ENCODE peak calls at places on chromosomes 11 and 22, in four cellular contexts. One of them, this sample, is unnamed.
A peak's percentile ranks its signal among the peaks of the same experiment; 100 is the strongest.

GRCh38 chr22:45226681-45227186 is 14.0 kb downstream of the KIAA0930 start:
- DNase-seq in ovary: no peak
- DNase-seq in activated CD4-positive, alpha-beta T cell treated with anti-CD3 and anti-CD28 coated beads, Interleukin-2, amount 50 U/mL, for 1 hour: no peak
- DNase-seq in WTC11: no peak
- DNase-seq in this sample: peak; percentile 33

GRCh38 chr22:37633693-37634504 is 5.6 kb upstream of the SH3BP1 start:
- DNase-seq in ovary: peak; percentile 97
- DNase-seq in activated CD4-positive, alpha-beta T cell treated with anti-CD3 and anti-CD28 coated beads, Interleukin-2, amount 50 U/mL, for 1 hour: peak; percentile 42
- DNase-seq in WTC11: peak; percentile 68
- DNase-seq in this sample: peak; percentile 89

GRCh38 chr22:37177221-37177620 is 10.8 kb downstream of the C1QTNF6 start:
- DNase-seq in ovary: no peak
- DNase-seq in activated CD4-positive, alpha-beta T cell treated with anti-CD3 and anti-CD28 coated beads, Interleukin-2, amount 50 U/mL, for 1 hour: no peak
- DNase-seq in WTC11: no peak
- DNase-seq in this sample: no peak

GRCh38 chr11:7892751-7893356 is 38.2 kb downstream of the OR10A6 start:
- DNase-seq in ovary: no peak
- DNase-seq in activated CD4-positive, alpha-beta T cell treated with anti-CD3 and anti-CD28 coated beads, Interleukin-2, amount 50 U/mL, for 1 hour: no peak
- DNase-seq in WTC11: no peak
- DNase-seq in this sample: peak; percentile 53

GRCh38 chr11:72780291-72781062 is 13.4 kb downstream of the STARD10 start:
- DNase-seq in ovary: no peak
- DNase-seq in activated CD4-positive, alpha-beta T cell treated with anti-CD3 and anti-CD28 coated beads, Interleukin-2, amount 50 U/mL, for 1 hour: no peak
- DNase-seq in WTC11: no peak
- DNase-seq in this sample: no peak

GRCh38 chr22:47371263-47372090 is 609.0 kb downstream of the TBC1D22A start:
- DNase-seq in ovary: no peak
- DNase-seq in activated CD4-positive, alpha-beta T cell treated with anti-CD3 and anti-CD28 coated beads, Interleukin-2, amount 50 U/mL, for 1 hour: no peak
- DNase-seq in WTC11: no peak
- DNase-seq in this sample: no peak

GRCh38 chr11:93852242-93852641 is 1.8 kb upstream of the VSTM5 start:
- DNase-seq in ovary: no peak
- DNase-seq in activated CD4-positive, alpha-beta T cell treated with anti-CD3 and anti-CD28 coated beads, Interleukin-2, amount 50 U/mL, for 1 hour: no peak
- DNase-seq in WTC11: no peak
- DNase-seq in this sample: no peak

GRCh38 chr11:82871646-82872045 is 28.6 kb downstream of the PRCP start:
- DNase-seq in ovary: no peak
- DNase-seq in activated CD4-positive, alpha-beta T cell treated with anti-CD3 and anti-CD28 coated beads, Interleukin-2, amount 50 U/mL, for 1 hour: no peak
- DNase-seq in WTC11: no peak
- DNase-seq in this sample: no peak

GRCh38 chr11:47955356-47955755 is 25.0 kb upstream of the PTPRJ start:
- DNase-seq in ovary: no peak
- DNase-seq in activated CD4-positive, alpha-beta T cell treated with anti-CD3 and anti-CD28 coated beads, Interleukin-2, amount 50 U/mL, for 1 hour: no peak
- DNase-seq in WTC11: no peak
- DNase-seq in this sample: no peak

GRCh38 chr11:44609028-44609782 is 43.7 kb downstream of the CD82 start:
- DNase-seq in ovary: no peak
- DNase-seq in activated CD4-positive, alpha-beta T cell treated with anti-CD3 and anti-CD28 coated beads, Interleukin-2, amount 50 U/mL, for 1 hour: peak; percentile 21
- DNase-seq in WTC11: no peak
- DNase-seq in this sample: no peak

GRCh38 chr11:94706211-94706610 is 61.9 kb upstream of the AMOTL1 start:
- DNase-seq in ovary: no peak
- DNase-seq in activated CD4-positive, alpha-beta T cell treated with anti-CD3 and anti-CD28 coated beads, Interleukin-2, amount 50 U/mL, for 1 hour: no peak
- DNase-seq in WTC11: no peak
- DNase-seq in this sample: peak; percentile 18

GRCh38 chr22:29308791-29309262 is 2.4 kb downstream of the GAS2L1 start:
- DNase-seq in ovary: no peak
- DNase-seq in activated CD4-positive, alpha-beta T cell treated with anti-CD3 and anti-CD28 coated beads, Interleukin-2, amount 50 U/mL, for 1 hour: no peak
- DNase-seq in WTC11: no peak
- DNase-seq in this sample: peak; percentile 70

GRCh38 chr11:130282111-130282510 is 32.6 kb downstream of the ZBTB44 start:
- DNase-seq in ovary: no peak
- DNase-seq in activated CD4-positive, alpha-beta T cell treated with anti-CD3 and anti-CD28 coated beads, Interleukin-2, amount 50 U/mL, for 1 hour: no peak
- DNase-seq in WTC11: no peak
- DNase-seq in this sample: no peak

GRCh38 chr22:44587004-44587793 is 89.2 kb upstream of the RTL6 start:
- DNase-seq in ovary: no peak
- DNase-seq in activated CD4-positive, alpha-beta T cell treated with anti-CD3 and anti-CD28 coated beads, Interleukin-2, amount 50 U/mL, for 1 hour: no peak
- DNase-seq in WTC11: no peak
- DNase-seq in this sample: peak; percentile 45

GRCh38 chr11:88626216-88626615 is 288.7 kb upstream of the CTSC start:
- DNase-seq in ovary: no peak
- DNase-seq in activated CD4-positive, alpha-beta T cell treated with anti-CD3 and anti-CD28 coated beads, Interleukin-2, amount 50 U/mL, for 1 hour: no peak
- DNase-seq in WTC11: no peak
- DNase-seq in this sample: no peak